ENCODE peak calls at places on chromosomes 11 and 22, in eight cellular contexts. M is body of pancreas, C is cardiac muscle cell, O is bronchial epithelial cell, V is progenitor cell of endocrine pancreas, X is GM12865, L is fibroblast of lung, F is epithelial cell of esophagus. Y is an unnamed sample.

GRCh38 chr11:133215529-133216230 is 316.6 kb downstream of the OPCML start:
- DNase-seq in M (no peak), V (no peak), X (no peak), O (no peak), L (no peak), C (no peak), F (no peak), Y (no peak)

GRCh38 chr11:70158201-70158600 is 44.9 kb upstream of the FADD start:
- DNase-seq in O (no peak), F (no peak), C (peak; percentile 73), M (no peak), V (no peak), L (peak; percentile 19), X (no peak), Y (no peak)

GRCh38 chr22:38614331-38615122 is 41.7 kb downstream of the FAM227A start:
- DNase-seq in O (peak; percentile 14), F (no peak), L (peak; percentile 36), M (no peak), C (no peak), V (no peak), X (no peak), Y (no peak)

GRCh38 chr22:24179478-24180210 is 1.6 kb upstream of the SUSD2 start:
- DNase-seq in X (no peak), F (no peak), L (no peak), V (no peak), C (no peak), O (no peak), M (no peak), Y (no peak)

GRCh38 chr11:74367881-74368280 is 30.4 kb downstream of the PGM2L1 start:
- DNase-seq in X (no peak), F (no peak), V (no peak), M (no peak), L (no peak), O (no peak), C (no peak), Y (no peak)

GRCh38 chr11:67282155-67282875 is 6.8 kb upstream of the ANKRD13D start:
- DNase-seq in M (peak; percentile 9), C (no peak), F (no peak), O (no peak), V (no peak), X (no peak), L (no peak), Y (no peak)

GRCh38 chr11:102572537-102573220 is 42.1 kb upstream of the MMP7 start:
- DNase-seq in C (no peak), X (no peak), O (no peak), L (no peak), V (no peak), F (peak; percentile 11), M (no peak), Y (no peak)

GRCh38 chr11:12416552-12416951 is 39.2 kb downstream of the PARVA start:
- DNase-seq in C (no peak), X (no peak), L (no peak), V (no peak), O (no peak), M (no peak), F (no peak), Y (no peak)

GRCh38 chr11:94909371-94909820 is 64.0 kb downstream of the CWC15 start:
- DNase-seq in X (no peak), M (no peak), C (no peak), F (no peak), V (no peak), O (no peak), L (peak; percentile 68), Y (no peak)

GRCh38 chr11:130421697-130422096 is 6.7 kb downstream of the ADAMTS8 start:
- DNase-seq in L (no peak), V (no peak), M (no peak), X (no peak), F (no peak), O (no peak), C (no peak), Y (no peak)

GRCh38 chr22:20239063-20239950 is 28.8 kb downstream of the RTN4R start:
- DNase-seq in C (no peak), X (no peak), L (peak; percentile 37), F (no peak), M (no peak), V (no peak), O (no peak), Y (peak; percentile 66)

GRCh38 chr22:25167834-25168601 is 31.6 kb upstream of the CRYBB3 start:
- DNase-seq in V (no peak), F (peak; percentile 57), O (peak; percentile 49), C (no peak), L (no peak), X (no peak), M (no peak), Y (no peak)

GRCh38 chr22:50078761-50079160 is 6.5 kb downstream of the MLC1 start:
- DNase-seq in X (no peak), O (no peak), C (no peak), V (no peak), L (no peak), M (no peak), F (no peak), Y (no peak)

GRCh38 chr22:27461470-27461869 is 340.1 kb downstream of the MN1 start:
- DNase-seq in F (peak; percentile 89), L (peak; percentile 97), C (peak; percentile 48), X (no peak), M (peak; percentile 21), V (peak; percentile 18), O (peak; percentile 73), Y (no peak)

GRCh38 chr11:44083433-44083832 is 12.0 kb upstream of the EXT2 start:
- DNase-seq in V (no peak), L (no peak), X (no peak), F (no peak), O (no peak), M (no peak), C (no peak), Y (no peak)

GRCh38 chr11:96082002-96082899 is 158.3 kb upstream of the MTMR2 start:
- DNase-seq in X (no peak), C (no peak), F (no peak), M (no peak), V (no peak), L (no peak), O (no peak), Y (no peak)

GRCh38 chr22:40176921-40177737 is 596 bp upstream of the TNRC6B start:
- DNase-seq in O (peak; percentile 68), F (peak; percentile 74), X (peak; percentile 83), V (no peak), L (peak; percentile 70), C (peak; percentile 17), M (peak; percentile 78), Y (peak; percentile 89)

GRCh38 chr11:76631566-76632308 is 38.8 kb downstream of the LRRC32 start:
- DNase-seq in M (no peak), F (no peak), O (no peak), X (no peak), V (no peak), C (no peak), L (no peak), Y (no peak)

GRCh38 chr22:43110444-43110926 is at the start of gene BIK:
- DNase-seq in L (no peak), V (peak; percentile 31), M (peak; percentile 52), O (no peak), C (peak; percentile 75), F (peak; percentile 53), X (peak; percentile 82), Y (peak; percentile 44)

GRCh38 chr22:25966448-25966913 is 202.8 kb upstream of the SEZ6L start:
- DNase-seq in V (no peak), L (no peak), O (no peak), X (peak; percentile 71), C (no peak), F (no peak), M (no peak), Y (no peak)

GRCh38 chr11:57779275-57779674 is 17.7 kb downstream of the CTNND1 start:
- DNase-seq in L (peak; percentile 78), M (peak; percentile 73), V (no peak), C (peak; percentile 56), F (peak; percentile 64), O (peak; percentile 58), X (no peak), Y (no peak)

GRCh38 chr11:11849127-11849746 is 7.5 kb downstream of the USP47 start:
- DNase-seq in V (peak; percentile 21), L (peak; percentile 60), F (peak; percentile 83), X (peak; percentile 83), O (peak; percentile 74), C (peak; percentile 80), M (peak; percentile 70), Y (peak; percentile 78)

DNA sequence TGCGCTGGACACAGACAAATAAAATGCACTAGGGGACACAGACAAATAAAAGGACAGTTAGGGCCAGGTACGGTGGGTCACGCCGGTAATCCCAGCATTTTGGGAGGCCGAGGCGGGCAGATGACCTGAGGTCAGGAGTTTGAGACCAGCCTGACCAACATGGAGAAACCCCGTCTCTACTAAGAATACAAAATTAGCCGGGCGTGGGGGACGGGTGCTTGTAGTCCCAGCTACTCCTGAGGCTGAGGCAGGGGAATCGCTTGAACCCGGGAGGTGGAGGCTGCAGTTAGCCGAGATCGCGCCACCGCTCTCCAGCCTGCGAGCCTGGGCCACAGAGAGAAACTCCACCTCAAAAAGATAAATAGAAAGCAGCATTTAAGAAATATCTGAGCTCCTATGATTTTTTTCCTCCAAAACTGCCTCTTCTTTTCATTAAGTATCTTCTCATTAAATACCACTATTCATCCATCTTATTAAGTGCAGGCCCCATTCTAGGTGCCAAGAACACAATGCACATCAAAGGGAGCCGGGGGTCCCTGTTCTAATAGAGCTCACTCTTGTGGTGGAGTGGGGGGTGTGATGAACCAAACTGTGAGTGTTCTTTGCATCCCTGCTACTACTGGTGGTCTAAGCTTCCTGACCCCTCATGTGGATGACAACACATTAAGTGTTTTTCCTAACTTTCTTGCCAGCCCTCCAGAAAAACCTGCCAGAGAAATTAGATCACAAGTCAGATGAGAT is 766 bp upstream of the ZNHIT2 start:
- DNase-seq in F (no peak), V (no peak), X (no peak), L (no peak), C (no peak), O (no peak), M (no peak), Y (no peak)
- TF ChIP-seq CTCF in F (no peak), V (peak; percentile 9), X (no peak), L (no peak), C (no peak), O (no peak), M (no peak), Y (peak; percentile 36)

GRCh38 chr11:135074397-135074998 is 662.5 kb upstream of the B3GAT1 start:
- DNase-seq in X (no peak), V (no peak), O (peak; percentile 2), L (peak; percentile 1), C (no peak), M (no peak), F (peak; percentile 8), Y (no peak)
- TF ChIP-seq CTCF in X (no peak), V (no peak), O (peak; percentile 23), L (no peak), C (no peak), M (no peak), F (peak; percentile 22), Y (no peak)

GRCh38 chr22:37379716-37380115 is 47.6 kb downstream of the ELFN2 start:
- DNase-seq in V (no peak), F (no peak), C (no peak), M (no peak), X (no peak), O (no peak), L (no peak), Y (no peak)
- TF ChIP-seq CTCF in V (no peak), F (no peak), C (no peak), M (no peak), X (no peak), O (no peak), L (no peak), Y (no peak)

DNA sequence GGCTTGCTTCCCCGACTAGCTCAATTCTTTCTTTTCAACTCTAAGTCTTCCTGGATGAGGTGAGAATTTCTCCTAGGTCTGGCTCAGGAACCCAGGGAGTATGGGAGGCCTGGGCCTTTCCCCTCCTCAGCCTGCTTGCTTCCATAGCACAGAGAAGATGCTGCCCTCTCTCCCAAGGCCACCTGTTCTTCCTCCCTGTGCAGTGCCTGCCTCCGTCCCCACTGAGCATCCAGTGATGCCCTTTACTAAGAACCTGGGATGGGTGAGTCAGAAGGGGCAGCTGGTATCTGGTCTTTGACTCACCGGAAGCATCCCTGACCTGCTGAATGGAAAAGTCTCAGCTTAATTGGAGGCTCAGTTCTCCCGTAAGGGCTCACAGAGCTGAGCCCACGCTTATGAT is 607.9 kb downstream of the BUD13 start:
- DNase-seq in X (no peak), M (no peak), F (no peak), L (no peak), V (no peak), O (no peak), C (no peak), Y (no peak)
- TF ChIP-seq CTCF in X (no peak), M (no peak), F (no peak), L (no peak), V (no peak), O (no peak), C (no peak), Y (no peak)